ENCODE peak calls at places on chromosomes 1 and 21, in four cellular contexts. One of them, this sample, is unnamed.

GRCh38 chr1:6745073-6745472 is 40.2 kb upstream of the CAMTA1 start:
- DNase-seq in choroid plexus epithelial cell: no peak
- DNase-seq in AG04449: no peak
- DNase-seq in endodermal cell: no peak
- DNase-seq in this sample: no peak

GRCh38 chr1:212686591-212686990 is 13.0 kb downstream of the BATF3 start:
- DNase-seq in choroid plexus epithelial cell: no peak
- DNase-seq in AG04449: no peak
- DNase-seq in endodermal cell: peak; percentile 31
- DNase-seq in this sample: no peak

GRCh38 chr1:228782662-228783414 is 47.6 kb downstream of the RHOU start:
- DNase-seq in choroid plexus epithelial cell: peak; percentile 63
- DNase-seq in AG04449: no peak
- DNase-seq in endodermal cell: no peak
- DNase-seq in this sample: no peak

GRCh38 chr21:14527690-14528652 is 18.1 kb downstream of the SAMSN1 start:
- DNase-seq in choroid plexus epithelial cell: no peak
- DNase-seq in AG04449: no peak
- DNase-seq in endodermal cell: no peak
- DNase-seq in this sample: no peak

GRCh38 chr1:182615468-182616129 is 11.4 kb upstream of the RGS16 start:
- DNase-seq in choroid plexus epithelial cell: peak; percentile 40
- DNase-seq in AG04449: no peak
- DNase-seq in endodermal cell: peak; percentile 78
- DNase-seq in this sample: no peak

GRCh38 chr1:232367293-232367692 is 262.6 kb downstream of the SIPA1L2 start:
- DNase-seq in choroid plexus epithelial cell: peak; percentile 9
- DNase-seq in AG04449: no peak
- DNase-seq in endodermal cell: peak; percentile 76
- DNase-seq in this sample: no peak

GRCh38 chr1:221715321-221716169 is 26.3 kb downstream of the DUSP10 start:
- DNase-seq in choroid plexus epithelial cell: peak; percentile 60
- DNase-seq in AG04449: no peak
- DNase-seq in endodermal cell: peak; percentile 79
- DNase-seq in this sample: no peak

GRCh38 chr1:166089804-166090203 is 77.0 kb downstream of the FAM78B start:
- DNase-seq in choroid plexus epithelial cell: no peak
- DNase-seq in AG04449: no peak
- DNase-seq in endodermal cell: peak; percentile 37
- DNase-seq in this sample: no peak

GRCh38 chr1:119964673-119965363 is 68.5 kb upstream of the ADAM30 start:
- DNase-seq in choroid plexus epithelial cell: peak; percentile 80
- DNase-seq in AG04449: no peak
- DNase-seq in endodermal cell: no peak
- DNase-seq in this sample: peak; percentile 31

GRCh38 chr1:44068442-44068861 is 37.2 kb upstream of the SLC6A9 start:
- DNase-seq in choroid plexus epithelial cell: no peak
- DNase-seq in AG04449: no peak
- DNase-seq in endodermal cell: no peak
- DNase-seq in this sample: no peak

GRCh38 chr1:27833470-27833869 is 2.9 kb downstream of the PPP1R8 start:
- DNase-seq in choroid plexus epithelial cell: no peak
- DNase-seq in AG04449: no peak
- DNase-seq in endodermal cell: no peak
- DNase-seq in this sample: no peak

GRCh38 chr1:111483166-111483565 is 9.4 kb downstream of the C1orf162 start:
- DNase-seq in choroid plexus epithelial cell: no peak
- DNase-seq in AG04449: no peak
- DNase-seq in endodermal cell: no peak
- DNase-seq in this sample: no peak

GRCh38 chr1:109783436-109783835 is 19.7 kb upstream of the EPS8L3 start:
- DNase-seq in choroid plexus epithelial cell: peak; percentile 58
- DNase-seq in AG04449: no peak
- DNase-seq in endodermal cell: peak; percentile 86
- DNase-seq in this sample: no peak

GRCh38 chr1:87274851-87275250 is 53.8 kb upstream of the LMO4 start:
- DNase-seq in choroid plexus epithelial cell: no peak
- DNase-seq in AG04449: no peak
- DNase-seq in endodermal cell: no peak
- DNase-seq in this sample: no peak

GRCh38 chr1:9451086-9451485 is 88.2 kb upstream of the SLC25A33 start:
- DNase-seq in choroid plexus epithelial cell: no peak
- DNase-seq in AG04449: no peak
- DNase-seq in endodermal cell: no peak
- DNase-seq in this sample: no peak

GRCh38 chr21:41682719-41683179 is 84.1 kb downstream of the RIPK4 start:
- DNase-seq in choroid plexus epithelial cell: no peak
- DNase-seq in AG04449: no peak
- DNase-seq in endodermal cell: peak; percentile 42
- DNase-seq in this sample: no peak

GRCh38 chr1:160400284-160400645 is at the start of gene VANGL2:
- DNase-seq in choroid plexus epithelial cell: peak; percentile 49
- DNase-seq in AG04449: no peak
- DNase-seq in endodermal cell: peak; percentile 96
- DNase-seq in this sample: no peak

GRCh38 chr1:18157352-18157751 is 49.8 kb downstream of the IGSF21 start:
- DNase-seq in choroid plexus epithelial cell: no peak
- DNase-seq in AG04449: no peak
- DNase-seq in endodermal cell: no peak
- DNase-seq in this sample: no peak

GRCh38 chr1:230090194-230090711 is 23.2 kb downstream of the GALNT2 start:
- DNase-seq in choroid plexus epithelial cell: peak; percentile 86
- DNase-seq in AG04449: peak; percentile 54
- DNase-seq in endodermal cell: no peak
- DNase-seq in this sample: no peak

GRCh38 chr1:235060607-235061470 is 67.8 kb downstream of the TOMM20 start:
- DNase-seq in choroid plexus epithelial cell: no peak
- DNase-seq in AG04449: no peak
- DNase-seq in endodermal cell: peak; percentile 74
- DNase-seq in this sample: no peak

GRCh38 chr1:51551081-51551480 is 32.0 kb upstream of the EPS15 start:
- DNase-seq in choroid plexus epithelial cell: no peak
- DNase-seq in AG04449: no peak
- DNase-seq in endodermal cell: no peak
- DNase-seq in this sample: no peak

GRCh38 chr1:183385746-183386145 is 32.4 kb downstream of the NMNAT2 start:
- DNase-seq in choroid plexus epithelial cell: no peak
- DNase-seq in AG04449: no peak
- DNase-seq in endodermal cell: no peak
- DNase-seq in this sample: no peak

GRCh38 chr1:216175714-216176113 is 247.5 kb downstream of the USH2A start:
- DNase-seq in choroid plexus epithelial cell: no peak
- DNase-seq in AG04449: no peak
- DNase-seq in endodermal cell: peak; percentile 87
- DNase-seq in this sample: no peak

GRCh38 chr1:33176362-33176850 is 5.4 kb downstream of the TRIM62 start:
- DNase-seq in choroid plexus epithelial cell: peak; percentile 86
- DNase-seq in AG04449: no peak
- DNase-seq in endodermal cell: peak; percentile 46
- DNase-seq in this sample: no peak

GRCh38 chr1:97919568-97920261 is 1.1 kb downstream of the DPYD start:
- DNase-seq in choroid plexus epithelial cell: peak; percentile 69
- DNase-seq in AG04449: no peak
- DNase-seq in endodermal cell: no peak
- DNase-seq in this sample: no peak

GRCh38 chr1:98704474-98704873 is 43.0 kb downstream of the SNX7 start:
- DNase-seq in choroid plexus epithelial cell: peak; percentile 50
- DNase-seq in AG04449: no peak
- DNase-seq in endodermal cell: peak; percentile 45
- DNase-seq in this sample: no peak

GRCh38 chr1:225811622-225812487 is 1.9 kb downstream of the EPHX1 start:
- DNase-seq in choroid plexus epithelial cell: peak; percentile 55
- DNase-seq in AG04449: no peak
- DNase-seq in endodermal cell: peak; percentile 85
- DNase-seq in this sample: no peak

GRCh38 chr1:111032295-111032897 is 68.7 kb upstream of the LRIF1 start:
- DNase-seq in choroid plexus epithelial cell: peak; percentile 47
- DNase-seq in AG04449: no peak
- DNase-seq in endodermal cell: peak; percentile 64
- DNase-seq in this sample: no peak

GRCh38 chr1:38727629-38728175 is 131.9 kb downstream of the RRAGC start:
- DNase-seq in choroid plexus epithelial cell: no peak
- DNase-seq in AG04449: no peak
- DNase-seq in endodermal cell: no peak
- DNase-seq in this sample: no peak
- H3K4me3 ChIP-seq in choroid plexus epithelial cell: no peak overlapping the region
- H3K4me3 ChIP-seq in AG04449: peak overlapping the region; percentile 6
- H3K4me3 ChIP-seq in endodermal cell: no peak overlapping the region
- H3K4me3 ChIP-seq in this sample: no peak overlapping the region

GRCh38 chr1:184930232-184930631 is 44.1 kb downstream of the NIBAN1 start:
- DNase-seq in choroid plexus epithelial cell: no peak
- DNase-seq in AG04449: no peak
- DNase-seq in endodermal cell: no peak
- DNase-seq in this sample: no peak

GRCh38 chr1:184931566-184931965 is 42.7 kb downstream of the NIBAN1 start:
- DNase-seq in choroid plexus epithelial cell: no peak
- DNase-seq in AG04449: no peak
- DNase-seq in endodermal cell: no peak
- DNase-seq in this sample: no peak

GRCh38 chr1:184930645-184931044 is 43.7 kb downstream of the NIBAN1 start:
- DNase-seq in choroid plexus epithelial cell: no peak
- DNase-seq in AG04449: no peak
- DNase-seq in endodermal cell: no peak
- DNase-seq in this sample: no peak

GRCh38 chr1:184928394-184928793 is 45.9 kb downstream of the NIBAN1 start:
- DNase-seq in choroid plexus epithelial cell: no peak
- DNase-seq in AG04449: no peak
- DNase-seq in endodermal cell: no peak
- DNase-seq in this sample: no peak

DNA sequence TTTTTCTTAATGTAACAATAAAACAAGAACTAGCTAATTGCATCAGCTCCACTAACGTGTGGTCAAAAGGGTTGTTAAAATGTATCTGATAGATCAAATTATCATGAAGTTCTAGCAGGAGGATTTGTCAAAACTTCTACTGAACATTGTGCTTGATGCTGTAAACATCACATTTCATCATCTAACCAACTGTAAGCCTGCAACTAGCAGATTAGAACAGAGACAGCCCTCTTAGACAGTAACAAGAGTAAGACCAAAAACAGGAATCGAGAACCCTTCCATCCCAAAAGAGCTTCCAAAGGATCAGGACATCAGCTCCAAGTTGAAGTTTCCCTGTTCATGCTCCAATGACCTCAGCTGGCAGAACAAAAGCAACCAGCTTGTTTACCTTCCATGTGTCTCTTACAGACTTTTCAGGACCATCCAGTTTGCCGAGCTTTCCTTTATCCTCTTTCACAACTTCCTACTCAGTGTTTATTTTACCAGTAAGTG is 44.6 kb downstream of the NIBAN1 start:
- DNase-seq in choroid plexus epithelial cell: no peak
- DNase-seq in AG04449: no peak
- DNase-seq in endodermal cell: no peak
- DNase-seq in this sample: no peak
- H3K4me3 ChIP-seq in choroid plexus epithelial cell: no peak overlapping the region
- H3K4me3 ChIP-seq in AG04449: no peak overlapping the region
- H3K4me3 ChIP-seq in endodermal cell: no peak overlapping the region
- H3K4me3 ChIP-seq in this sample: no peak overlapping the region

GRCh38 chr1:16165548-16165947 is 9.7 kb upstream of the EPHA2 start:
- DNase-seq in choroid plexus epithelial cell: no peak
- DNase-seq in AG04449: no peak
- DNase-seq in endodermal cell: peak; percentile 67
- DNase-seq in this sample: no peak

GRCh38 chr1:16164821-16165364 is 9.0 kb upstream of the EPHA2 start:
- DNase-seq in choroid plexus epithelial cell: no peak
- DNase-seq in AG04449: no peak
- DNase-seq in endodermal cell: peak; percentile 56
- DNase-seq in this sample: no peak

GRCh38 chr1:16166117-16166516 is 10.2 kb upstream of the EPHA2 start:
- DNase-seq in choroid plexus epithelial cell: no peak
- DNase-seq in AG04449: no peak
- DNase-seq in endodermal cell: peak; percentile 55
- DNase-seq in this sample: no peak

GRCh38 chr1:16168622-16169021 is 12.8 kb upstream of the EPHA2 start:
- DNase-seq in choroid plexus epithelial cell: no peak
- DNase-seq in AG04449: no peak
- DNase-seq in endodermal cell: no peak
- DNase-seq in this sample: no peak

GRCh38 chr1:16167331-16168143 is 11.7 kb upstream of the EPHA2 start:
- DNase-seq in choroid plexus epithelial cell: no peak
- DNase-seq in AG04449: no peak
- DNase-seq in endodermal cell: peak; percentile 98
- DNase-seq in this sample: no peak
- H3K4me3 ChIP-seq in choroid plexus epithelial cell: peak overlapping the region; percentile 62
- H3K4me3 ChIP-seq in AG04449: peak overlapping the region; percentile 43
- H3K4me3 ChIP-seq in endodermal cell: peak overlapping the region; percentile 78
- H3K4me3 ChIP-seq in this sample: peak overlapping the region; percentile 59

GRCh38 chr1:3042481-3042880 is 21.2 kb downstream of the ACTRT2 start:
- DNase-seq in choroid plexus epithelial cell: no peak
- DNase-seq in AG04449: no peak
- DNase-seq in endodermal cell: peak; percentile 11
- DNase-seq in this sample: no peak
- H3K4me3 ChIP-seq in choroid plexus epithelial cell: no peak overlapping the region
- H3K4me3 ChIP-seq in AG04449: no peak overlapping the region
- H3K4me3 ChIP-seq in endodermal cell: no peak overlapping the region
- H3K4me3 ChIP-seq in this sample: no peak overlapping the region

GRCh38 chr1:13781907-13782633 is 82.1 kb downstream of the PRDM2 start:
- DNase-seq in choroid plexus epithelial cell: peak; percentile 85
- DNase-seq in AG04449: peak; percentile 63
- DNase-seq in endodermal cell: no peak
- DNase-seq in this sample: no peak
- H3K4me3 ChIP-seq in choroid plexus epithelial cell: no peak overlapping the region
- H3K4me3 ChIP-seq in AG04449: peak overlapping the region; percentile 31
- H3K4me3 ChIP-seq in endodermal cell: no peak overlapping the region
- H3K4me3 ChIP-seq in this sample: peak overlapping the region; percentile 10

GRCh38 chr1:242524571-242525359 is at the start of gene PLD5:
- DNase-seq in choroid plexus epithelial cell: no peak
- DNase-seq in AG04449: no peak
- DNase-seq in endodermal cell: peak; percentile 81
- DNase-seq in this sample: no peak
- H3K4me3 ChIP-seq in choroid plexus epithelial cell: no peak within 1 kb of the TSS
- H3K4me3 ChIP-seq in AG04449: peak within 1 kb of the TSS; percentile 33
- H3K4me3 ChIP-seq in endodermal cell: peak within 1 kb of the TSS; percentile 87
- H3K4me3 ChIP-seq in this sample: peak within 1 kb of the TSS; percentile 16

GRCh38 chr1:46699670-46700069 is 19.2 kb downstream of the EFCAB14 start:
- DNase-seq in choroid plexus epithelial cell: no peak
- DNase-seq in AG04449: no peak
- DNase-seq in endodermal cell: no peak
- DNase-seq in this sample: no peak
- H3K4me3 ChIP-seq in choroid plexus epithelial cell: no peak overlapping the region
- H3K4me3 ChIP-seq in AG04449: no peak overlapping the region
- H3K4me3 ChIP-seq in endodermal cell: no peak overlapping the region
- H3K4me3 ChIP-seq in this sample: no peak overlapping the region

DNA sequence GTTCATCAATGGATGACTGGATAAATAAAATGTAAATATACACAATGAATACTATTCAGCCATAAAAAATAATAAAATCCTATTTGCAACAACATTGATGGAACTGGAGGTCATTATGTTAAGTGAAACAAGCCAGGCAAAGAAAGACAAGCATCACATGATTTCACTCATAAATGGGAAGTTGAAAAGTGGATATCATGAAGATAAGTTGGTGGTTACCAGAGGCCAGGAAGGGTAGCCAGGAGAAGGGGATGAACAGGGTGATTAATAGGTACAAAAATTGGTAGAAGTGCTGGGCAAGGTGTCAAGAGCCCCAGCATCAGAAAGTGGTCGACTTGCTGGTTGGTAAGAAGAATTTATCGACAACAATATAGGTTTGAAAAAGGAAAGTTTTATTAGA is 1.3 kb upstream of the PARK7 start:
- DNase-seq in choroid plexus epithelial cell: no peak
- DNase-seq in AG04449: no peak
- DNase-seq in endodermal cell: no peak
- DNase-seq in this sample: no peak
- H3K4me3 ChIP-seq in choroid plexus epithelial cell: no peak overlapping the region
- H3K4me3 ChIP-seq in AG04449: no peak overlapping the region
- H3K4me3 ChIP-seq in endodermal cell: peak overlapping the region; percentile 100
- H3K4me3 ChIP-seq in this sample: no peak overlapping the region